ENCODE peak calls at places on chromosomes 16 and 17, in ten cellular contexts. P, O, G, S, Z, H, I, A, W and B are unnamed samples. For H3K4me1 and H3K27me3, the result is how much of the 10 kb centered on the place peaks cover.

GRCh38 chr17:75693500-75694481 is 26.7 kb downstream of the SAP30BP start:
- DNase-seq in O (peak), P (peak), S (peak), W (no peak), A (peak), I (peak), G (peak), Z (no peak), H (no peak), B (no peak)

GRCh38 chr16:67252806-67253497 is 4.2 kb downstream of the SLC9A5 start:
- DNase-seq in G (no peak), W (no peak), H (no peak), A (no peak), P (no peak), O (no peak), S (no peak), I (no peak), Z (no peak), B (no peak)

GRCh38 chr16:67184453-67185002 is 765 bp upstream of the MATCAP1 start:
- DNase-seq in A (no peak), O (no peak), Z (no peak), P (no peak), I (peak), W (no peak), H (no peak), S (no peak), G (no peak), B (no peak)

GRCh38 chr17:3935140-3935542 is 18.9 kb upstream of the P2RX1 start:
- DNase-seq in I (peak), A (peak), Z (peak), H (no peak), O (peak), P (peak), G (peak), S (peak), W (no peak), B (no peak)

GRCh38 chr17:9038380-9038779 is 17.1 kb downstream of the NTN1 start:
- DNase-seq in O (no peak), G (no peak), H (no peak), A (no peak), S (no peak), P (no peak), I (no peak), W (no peak), Z (no peak), B (no peak)

GRCh38 chr17:55458977-55459376 is 37.3 kb upstream of the MMD start:
- DNase-seq in I (no peak), H (no peak), P (no peak), Z (no peak), O (peak), W (no peak), A (peak), G (no peak), S (no peak), B (no peak)

GRCh38 chr17:66351053-66351452 is 48.6 kb downstream of the PRKCA start:
- DNase-seq in S (peak), I (no peak), O (no peak), P (no peak), A (no peak), G (no peak), Z (peak), H (no peak), W (no peak), B (no peak)

GRCh38 chr17:16286947-16287562 is 66.2 kb downstream of the CENPV start:
- DNase-seq in H (no peak), I (no peak), W (no peak), A (no peak), S (no peak), Z (no peak), P (no peak), G (no peak), O (no peak), B (no peak)

GRCh38 chr16:70490261-70490660 is 33.1 kb downstream of the COG4 start:
- DNase-seq in P (no peak), G (no peak), Z (no peak), A (no peak), H (no peak), W (no peak), S (no peak), O (no peak), I (no peak), B (no peak)

GRCh38 chr17:16491703-16492612 is at the start of gene LRRC75A:
- DNase-seq in I (peak), P (peak), H (no peak), S (peak), O (peak), G (peak), A (peak), Z (peak), W (peak), B (peak)

GRCh38 chr16:48318630-48319029 is 66.6 kb downstream of the SIAH1 start:
- DNase-seq in W (no peak), G (peak), S (no peak), A (peak), H (no peak), P (no peak), I (no peak), O (peak), Z (no peak), B (peak)

GRCh38 chr17:27649929-27650328 is 18.9 kb downstream of the LGALS9 start:
- DNase-seq in G (no peak), W (no peak), I (no peak), Z (no peak), A (no peak), O (no peak), S (no peak), P (peak), H (no peak), B (no peak)

GRCh38 chr17:47227862-47228261 is 18.7 kb downstream of the MYL4 start:
- DNase-seq in O (no peak), I (no peak), S (no peak), P (no peak), A (no peak), W (no peak), G (no peak), Z (no peak), H (no peak), B (no peak)

GRCh38 chr17:2068101-2068518 is 13.2 kb downstream of the HIC1 start:
- DNase-seq in Z (no peak), A (no peak), H (no peak), P (no peak), W (no peak), I (no peak), O (peak), S (no peak), G (no peak), B (no peak)

GRCh38 chr17:62611308-62611707 is 16.2 kb upstream of the MRC2 start:
- DNase-seq in S (no peak), O (no peak), A (no peak), P (no peak), I (no peak), G (no peak), Z (no peak), H (no peak), W (no peak), B (no peak)

GRCh38 chr17:57889892-57890856 is 40.3 kb upstream of the MRPS23 start:
- DNase-seq in W (no peak), O (peak), S (peak), Z (peak), H (no peak), A (peak), I (no peak), G (no peak), P (peak), B (no peak)

GRCh38 chr17:79633937-79634813 is 23.3 kb upstream of the RBFOX3 start:
- DNase-seq in O (no peak), W (no peak), Z (peak), I (no peak), S (peak), A (no peak), H (no peak), P (no peak), G (no peak), B (peak)

GRCh38 chr17:43927101-43927935 is 15.0 kb downstream of the PPY start:
- DNase-seq in S (peak), I (no peak), O (no peak), H (no peak), A (no peak), P (peak), W (no peak), G (no peak), Z (peak), B (peak)

GRCh38 chr17:13765701-13766100 is 164.0 kb upstream of the HS3ST3A1 start:
- DNase-seq in S (no peak), H (no peak), P (no peak), A (no peak), W (no peak), Z (no peak), O (no peak), G (no peak), I (peak), B (no peak)

GRCh38 chr17:45296833-45297124 is 20.0 kb downstream of the MAP3K14 start:
- DNase-seq in H (no peak), P (peak), O (no peak), I (no peak), Z (peak), S (no peak), A (no peak), G (no peak), W (no peak), B (no peak)

GRCh38 chr17:75889454-75889853 is 7.3 kb downstream of the TRIM65 start:
- DNase-seq in P (no peak), S (no peak), I (no peak), H (no peak), G (no peak), O (no peak), W (no peak), Z (no peak), A (no peak), B (no peak)

GRCh38 chr17:81313776-81314409 is 18.8 kb upstream of the SLC38A10 start:
- DNase-seq in Z (no peak), W (no peak), G (no peak), P (no peak), O (no peak), H (no peak), I (no peak), S (no peak), A (no peak), B (no peak)

GRCh38 chr16:54351171-54351570 is 64.6 kb upstream of the IRX3 start:
- DNase-seq in G (no peak), I (no peak), Z (no peak), S (no peak), A (no peak), W (no peak), H (no peak), O (no peak), P (no peak), B (no peak)

GRCh38 chr17:40032322-40033320 is 17.4 kb downstream of the CSF3 start:
- DNase-seq in H (no peak), P (no peak), W (no peak), G (no peak), I (no peak), Z (peak), S (no peak), O (no peak), A (no peak), B (no peak)

GRCh38 chr16:74092336-74092735 is 204.3 kb upstream of the PSMD7 start:
- DNase-seq in P (no peak), G (peak), Z (no peak), A (no peak), W (no peak), I (no peak), S (no peak), O (no peak), H (no peak), B (no peak)

GRCh38 chr16:51707666-51708065 is 556.6 kb upstream of the SALL1 start:
- DNase-seq in H (no peak), W (no peak), G (no peak), Z (no peak), O (no peak), I (no peak), P (no peak), S (no peak), A (no peak), B (no peak)

GRCh38 chr17:80877095-80877828 is 114.4 kb upstream of the CHMP6 start:
- DNase-seq in P (no peak), Z (no peak), W (no peak), S (no peak), A (no peak), O (no peak), I (no peak), H (no peak), G (no peak), B (no peak)

GRCh38 chr17:61393550-61393903 is 6.1 kb upstream of the TBX2 start:
- DNase-seq in O (peak), H (no peak), P (no peak), Z (no peak), W (no peak), A (no peak), I (no peak), S (no peak), G (no peak), B (no peak)

GRCh38 chr16:3012246-3012645 is 477 bp upstream of the CLDN9 start:
- DNase-seq in I (no peak), O (no peak), S (no peak), A (no peak), Z (no peak), G (no peak), W (no peak), P (no peak), H (no peak), B (no peak)
- H3K4me1 ChIP-seq in I (under half), O (under half), S (under half), A (under half), Z (under half), G (under half), W (under half), P (under half), H (under half), B (under half)

GRCh38 chr17:33667671-33668070 is 374.6 kb upstream of the ASIC2 start:
- DNase-seq in O (no peak), G (no peak), P (no peak), A (peak), W (no peak), I (no peak), Z (no peak), H (no peak), S (no peak), B (no peak)

GRCh38 chr17:33667052-33667509 is 374.0 kb upstream of the ASIC2 start:
- DNase-seq in Z (no peak), P (no peak), H (no peak), G (no peak), I (no peak), A (no peak), W (no peak), S (no peak), O (no peak), B (peak)

GRCh38 chr17:33674685-33675084 is 381.6 kb upstream of the ASIC2 start:
- DNase-seq in H (no peak), Z (peak), W (peak), O (peak), G (peak), A (peak), I (peak), S (no peak), P (peak), B (no peak)

GRCh38 chr17:33668516-33668915 is 375.4 kb upstream of the ASIC2 start:
- DNase-seq in W (no peak), P (no peak), A (no peak), G (no peak), S (no peak), O (no peak), I (no peak), Z (no peak), H (no peak), B (no peak)

GRCh38 chr17:33671493-33671892 is 378.4 kb upstream of the ASIC2 start:
- DNase-seq in P (no peak), H (no peak), O (no peak), S (no peak), G (no peak), Z (no peak), A (no peak), I (no peak), W (no peak), B (no peak)
- H3K27me3 ChIP-seq in P (under half), H (under half), O (under half), S (under half), G (under half), Z (under half), A (under half), I (under half), W (under half), B (under half)

GRCh38 chr17:60155815-60156214 is 6.0 kb downstream of the CA4 start:
- DNase-seq in W (no peak), G (no peak), I (no peak), Z (no peak), O (no peak), H (no peak), S (no peak), A (no peak), P (no peak), B (no peak)
- H3K4me1 ChIP-seq in W (under half), G (under half), I (under half), Z (under half), O (under half), H (under half), S (under half), A (under half), P (under half), B (under half)

DNA sequence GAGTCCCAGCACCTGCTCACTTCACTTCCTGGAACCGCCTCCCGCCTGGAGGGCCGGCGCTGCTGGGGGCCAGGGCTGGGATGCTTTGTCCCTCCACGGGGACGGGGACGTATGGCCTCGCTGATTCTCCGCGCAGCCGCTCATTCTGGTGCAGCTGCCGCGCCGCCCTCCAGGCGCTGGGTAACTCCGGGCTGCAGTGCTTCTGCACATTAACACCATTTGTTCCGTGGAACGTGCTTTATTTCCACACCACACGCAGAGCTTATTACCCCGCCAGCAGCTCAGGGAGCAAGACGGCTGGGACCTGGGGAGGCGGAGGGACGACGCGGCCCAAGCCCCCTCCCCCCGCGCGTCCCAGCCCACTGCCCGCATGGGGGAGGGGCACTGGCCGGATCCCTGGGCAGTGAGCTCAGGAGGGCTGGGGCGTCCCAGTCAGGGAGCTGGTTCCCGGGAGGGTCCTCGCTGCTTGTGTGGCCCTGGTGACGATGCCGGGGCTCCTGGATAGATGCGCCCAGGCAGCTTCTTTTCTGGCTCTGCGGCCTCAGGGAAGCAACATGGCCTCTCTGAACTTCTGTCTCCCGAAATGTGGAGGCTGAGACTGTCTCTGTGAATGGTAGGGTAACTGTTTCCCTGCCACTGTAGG is 45.4 kb upstream of the ACSF3 start:
- DNase-seq in H (no peak), W (no peak), S (no peak), I (no peak), Z (no peak), G (no peak), A (no peak), O (no peak), P (no peak), B (no peak)
- H3K27me3 ChIP-seq in H (under half), W (under half), S (under half), I (under half), Z (under half), G (under half), A (under half), O (under half), P (under half), B (under half)

DNA sequence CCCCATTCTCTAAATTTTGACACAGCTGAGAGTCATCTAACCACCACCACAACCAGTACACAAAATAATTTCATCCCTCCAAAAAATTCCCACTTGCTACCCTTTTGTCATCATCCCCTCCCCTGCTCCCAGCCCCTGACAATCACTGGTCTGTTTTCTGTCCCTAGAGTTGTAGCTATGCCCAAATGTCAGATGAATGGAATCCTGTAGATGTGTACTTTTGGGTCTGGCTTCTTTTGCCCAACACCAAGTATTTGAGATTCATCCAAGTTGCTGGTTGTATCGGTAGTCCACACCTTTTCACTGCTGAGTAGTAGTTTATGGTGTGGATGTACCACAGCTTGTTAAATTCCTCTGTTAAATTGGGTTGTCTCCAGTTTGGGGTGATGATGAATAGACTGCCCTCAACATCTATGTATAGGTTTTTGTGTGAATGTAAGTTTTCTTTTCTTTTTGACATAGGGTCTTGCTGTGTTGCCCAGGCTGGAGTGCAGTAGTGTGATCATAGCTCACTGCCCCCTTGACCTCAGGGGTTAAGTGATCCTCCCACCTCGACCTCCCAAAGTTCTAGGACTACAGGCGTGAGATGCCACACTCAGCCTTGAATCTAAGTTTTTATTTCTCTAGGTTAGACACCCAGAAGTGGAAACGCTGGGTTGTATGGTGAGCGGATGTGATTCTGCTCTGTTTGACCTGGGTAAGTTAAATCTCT is 14.6 kb upstream of the RMI2 start:
- DNase-seq in Z (no peak), P (no peak), O (no peak), S (no peak), W (no peak), H (no peak), G (no peak), I (no peak), A (no peak), B (no peak)
- H3K4me1 ChIP-seq in Z (under half), P (under half), O (under half), S (under half), W (under half), H (under half), G (under half), I (under half), A (under half), B (under half)

GRCh38 chr17:42675984-42676423 is 790 bp downstream of the PLEKHH3 start:
- DNase-seq in S (peak), P (peak), I (peak), H (no peak), G (peak), A (peak), W (no peak), O (peak), Z (peak), B (no peak)
- H3K27me3 ChIP-seq in S (under half), P (under half), I (under half), H (under half), G (under half), A (under half), W (under half), O (under half), Z (under half), B (half or more)

GRCh38 chr16:27322858-27323780 is 9.3 kb downstream of the IL4R start:
- DNase-seq in S (no peak), W (no peak), A (no peak), O (no peak), H (no peak), G (no peak), Z (peak), P (no peak), I (no peak), B (no peak)
- H3K4me1 ChIP-seq in S (half or more), W (half or more), A (under half), O (under half), H (half or more), G (under half), Z (under half), P (under half), I (under half), B (half or more)

GRCh38 chr16:86293897-86294296 is 216.4 kb upstream of the FOXF1 start:
- DNase-seq in A (no peak), W (no peak), P (no peak), I (no peak), H (no peak), G (no peak), S (no peak), Z (no peak), O (no peak), B (no peak)
- H3K27me3 ChIP-seq in A (half or more), W (under half), P (under half), I (under half), H (under half), G (half or more), S (under half), Z (under half), O (under half), B (under half)

GRCh38 chr17:31512796-31513195 is 121.3 kb downstream of the RAB11FIP4 start:
- DNase-seq in W (no peak), P (no peak), O (no peak), I (no peak), Z (no peak), G (no peak), S (no peak), A (no peak), H (no peak), B (peak)

GRCh38 chr17:31512104-31512740 is 120.7 kb downstream of the RAB11FIP4 start:
- DNase-seq in S (no peak), A (no peak), P (no peak), W (no peak), O (no peak), I (no peak), Z (no peak), G (no peak), H (no peak), B (peak)

GRCh38 chr17:31510273-31511175 is 119.0 kb downstream of the RAB11FIP4 start:
- DNase-seq in H (no peak), S (no peak), P (no peak), Z (no peak), A (no peak), I (no peak), W (no peak), O (no peak), G (no peak), B (no peak)

GRCh38 chr17:31511176-31511540 is 119.7 kb downstream of the RAB11FIP4 start:
- DNase-seq in A (peak), Z (peak), H (no peak), I (no peak), G (no peak), O (no peak), P (no peak), S (no peak), W (no peak), B (no peak)

DNA sequence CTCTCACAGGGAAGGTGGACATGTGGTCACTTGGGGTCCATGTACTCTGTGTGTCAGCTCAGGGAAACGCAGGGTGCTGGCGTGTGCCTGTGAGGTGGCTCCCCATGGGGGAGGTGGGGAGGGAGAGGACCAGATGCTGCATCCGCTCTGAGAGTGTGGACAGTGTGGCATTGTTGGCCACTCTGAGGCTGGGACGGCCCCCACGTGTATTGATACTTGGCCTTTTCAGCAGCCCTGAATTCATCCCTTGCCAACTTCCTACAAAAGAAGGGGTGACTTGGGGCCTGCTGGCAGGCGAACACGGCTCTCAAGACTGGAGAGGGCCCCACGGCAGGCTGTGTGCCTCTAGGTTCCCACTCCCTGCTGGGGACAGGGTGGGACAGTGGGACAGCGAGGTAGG is 120.1 kb downstream of the RAB11FIP4 start:
- DNase-seq in A (no peak), W (no peak), I (no peak), G (no peak), S (no peak), Z (no peak), P (no peak), O (no peak), H (no peak), B (no peak)
- H3K4me1 ChIP-seq in A (under half), W (under half), I (under half), G (under half), S (under half), Z (under half), P (under half), O (under half), H (under half), B (half or more)